ENCODE peak calls at places on chromosomes 1 and 21, in four cellular contexts. Y, U, A and C are unnamed samples.

GRCh38 chr21:41953831-41954653 is at the start of gene C2CD2:
- DNase-seq in Y (peak), U (peak), A (peak), C (peak)

GRCh38 chr1:51237714-51238403 is 1.8 kb downstream of the RNF11 start:
- DNase-seq in A (no peak), U (no peak), Y (no peak), C (no peak)

GRCh38 chr1:31663622-31664452 is 19.2 kb upstream of the PEF1 start:
- DNase-seq in U (peak), A (peak), Y (peak), C (peak)

GRCh38 chr1:56563568-56563967 is 15.8 kb downstream of the PLPP3 start:
- DNase-seq in Y (peak), U (no peak), A (no peak), C (no peak)

GRCh38 chr1:32249831-32250525 is 1.1 kb upstream of the LCK start:
- DNase-seq in U (no peak), Y (peak), A (no peak), C (no peak)

GRCh38 chr1:34263411-34263810 is 86.7 kb downstream of the C1orf94 start:
- DNase-seq in Y (no peak), U (no peak), A (no peak), C (no peak)

GRCh38 chr21:44836666-44837471 is 19.0 kb upstream of the SUMO3 start:
- DNase-seq in A (no peak), U (peak), Y (peak), C (no peak)

GRCh38 chr1:82464362-82464931 is 663.7 kb downstream of the ADGRL2 start:
- DNase-seq in A (no peak), Y (no peak), U (no peak), C (no peak)

GRCh38 chr1:220786337-220787068 is at the start of gene MTARC1:
- DNase-seq in A (peak), Y (peak), U (no peak), C (peak)

GRCh38 chr1:28507646-28508434 is 2.0 kb downstream of the RCC1 start:
- DNase-seq in U (no peak), Y (no peak), A (no peak), C (no peak)

GRCh38 chr1:110594466-110595076 is 11.6 kb downstream of the KCNA2 start:
- DNase-seq in A (no peak), U (no peak), Y (no peak), C (no peak)

GRCh38 chr1:35452086-35452485 is 105.1 kb downstream of the KIAA0319L start:
- DNase-seq in A (no peak), Y (no peak), U (no peak), C (no peak)
- TF ChIP-seq CHD2 in A (no peak), Y (no peak), U (no peak), C (no peak)

GRCh38 chr21:37631319-37632117 is 264.9 kb downstream of the DYRK1A start:
- DNase-seq in Y (no peak), U (no peak), A (peak), C (peak)

GRCh38 chr21:37639756-37640155 is 273.2 kb downstream of the DYRK1A start:
- DNase-seq in A (no peak), U (no peak), Y (no peak), C (no peak)

DNA sequence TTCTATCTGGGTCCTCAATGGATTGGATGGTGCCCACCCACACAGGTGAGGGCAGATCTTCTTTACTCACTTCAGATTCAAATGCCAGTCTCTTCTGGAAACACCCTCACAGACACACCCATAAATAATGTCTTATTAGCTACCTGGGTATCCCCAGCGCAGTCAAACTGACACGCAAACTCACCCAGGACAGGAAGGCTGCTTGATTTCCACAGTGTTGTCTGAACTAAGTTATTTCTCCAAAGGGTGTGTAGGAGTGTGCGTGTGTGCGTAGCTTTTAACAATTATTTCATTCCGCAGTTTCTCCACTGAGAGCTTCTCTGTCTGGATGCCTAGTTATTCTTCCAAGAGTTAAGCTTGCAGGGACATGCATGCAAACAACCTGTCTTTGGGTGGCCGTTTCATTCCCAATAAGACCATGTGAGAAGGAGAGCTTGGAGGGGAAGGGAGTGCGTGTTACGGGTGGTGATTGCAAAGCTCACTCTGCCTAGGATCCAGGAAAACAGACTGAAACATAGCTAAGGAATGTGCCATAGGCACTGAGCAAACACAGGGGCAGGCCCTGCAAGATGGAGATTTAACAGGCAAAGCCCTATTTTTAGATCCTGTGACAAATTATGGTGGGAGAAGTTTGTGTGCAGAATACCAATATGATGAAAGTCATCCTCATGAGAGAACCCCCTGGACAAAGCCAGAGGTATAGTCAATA is 269.7 kb downstream of the DYRK1A start:
- DNase-seq in A (no peak), Y (no peak), U (no peak), C (peak)
- H3K4me2 ChIP-seq in A (no peak), Y (no peak), U (no peak), C (peak)

GRCh38 chr1:14590781-14591180 is 7.7 kb upstream of the KAZN start:
- DNase-seq in U (peak), A (no peak), Y (no peak), C (no peak)
- TF ChIP-seq MAFK in U (no peak), A (no peak), Y (no peak), C (no peak)

DNA sequence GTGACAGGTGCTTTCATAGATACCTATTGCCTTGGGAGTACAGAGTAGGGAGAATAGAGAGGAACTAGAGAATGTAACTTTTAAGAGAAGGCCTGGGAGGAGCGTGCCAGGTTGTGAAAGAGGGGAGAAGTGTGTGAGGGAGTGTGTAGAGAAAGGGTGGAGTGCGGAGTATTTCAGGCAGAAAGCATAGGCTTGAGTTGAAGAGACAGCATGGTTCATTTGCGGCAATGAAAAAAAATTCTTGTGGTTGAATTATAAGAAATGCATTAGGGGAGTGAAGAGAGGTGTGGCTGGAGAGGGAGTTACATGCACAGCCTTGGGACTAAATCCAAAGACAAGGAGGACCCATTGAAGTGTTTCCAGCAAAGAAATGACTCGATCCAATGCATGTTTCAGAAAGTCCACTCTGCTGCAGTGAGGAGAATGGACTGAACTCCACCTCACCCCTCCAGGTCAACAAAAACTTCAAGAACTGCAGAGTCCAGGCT is 81.7 kb upstream of the ADAM30 start:
- DNase-seq in A (no peak), U (no peak), Y (no peak), C (no peak)
- TF ChIP-seq CHD2 in A (no peak), U (no peak), Y (no peak), C (no peak)

DNA sequence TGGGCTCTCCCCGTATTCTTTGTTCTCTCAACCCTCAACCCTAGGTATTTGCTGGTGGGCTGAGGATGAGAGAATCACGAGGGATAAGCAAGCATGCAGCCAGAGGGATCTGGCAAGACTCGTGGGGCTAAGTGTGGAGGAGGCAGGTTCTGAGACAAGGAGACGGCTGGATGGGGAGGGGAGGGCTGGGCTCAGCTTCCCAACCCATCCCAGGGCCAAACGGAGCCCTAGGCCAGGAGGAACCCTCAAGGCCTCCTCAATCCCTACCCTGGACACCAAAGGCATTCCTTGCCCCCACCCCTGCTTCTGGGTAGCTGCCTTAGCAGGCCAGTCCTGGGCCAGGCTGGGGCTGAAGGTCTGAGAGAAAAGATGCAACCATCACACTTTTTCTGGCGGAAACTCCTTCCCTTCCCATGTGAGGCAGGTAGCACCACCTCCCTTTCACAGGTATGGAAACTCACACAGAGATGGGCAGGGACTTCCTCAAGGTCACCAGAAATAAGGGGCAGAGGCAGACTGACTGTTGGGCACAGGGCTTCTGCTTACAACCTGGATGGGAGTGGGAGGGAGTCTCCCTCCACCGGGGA is 6.2 kb downstream of the MEF2D start:
- DNase-seq in A (no peak), U (no peak), Y (no peak), C (no peak)
- H3K4me2 ChIP-seq in A (no peak), U (no peak), Y (no peak), C (no peak)

DNA sequence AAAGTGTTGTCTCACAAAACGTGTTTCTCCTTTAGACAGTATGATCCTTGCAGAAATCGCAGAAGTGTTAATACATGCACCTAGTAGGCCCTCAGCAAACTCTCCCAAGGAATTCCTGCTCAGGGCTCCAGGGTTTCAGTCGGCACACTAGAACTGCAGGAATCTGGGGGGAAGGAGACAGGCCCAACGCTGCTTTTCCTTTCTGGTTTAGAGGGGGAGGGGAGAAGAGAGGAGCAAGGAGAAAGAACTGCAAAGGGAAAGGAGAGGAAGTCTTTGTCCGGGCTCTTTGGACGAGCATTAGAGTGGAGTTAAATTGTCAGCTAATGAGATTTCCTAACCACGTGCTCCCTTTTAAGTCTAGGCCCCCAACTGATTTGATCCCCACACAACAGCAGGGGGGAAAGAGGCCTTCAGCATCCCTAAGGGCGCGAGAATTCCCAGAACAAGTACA is 103.7 kb upstream of the SOD1 start:
- DNase-seq in A (peak), Y (no peak), U (no peak), C (no peak)
- TF ChIP-seq MAFK in A (no peak), Y (no peak), U (no peak), C (no peak)

DNA sequence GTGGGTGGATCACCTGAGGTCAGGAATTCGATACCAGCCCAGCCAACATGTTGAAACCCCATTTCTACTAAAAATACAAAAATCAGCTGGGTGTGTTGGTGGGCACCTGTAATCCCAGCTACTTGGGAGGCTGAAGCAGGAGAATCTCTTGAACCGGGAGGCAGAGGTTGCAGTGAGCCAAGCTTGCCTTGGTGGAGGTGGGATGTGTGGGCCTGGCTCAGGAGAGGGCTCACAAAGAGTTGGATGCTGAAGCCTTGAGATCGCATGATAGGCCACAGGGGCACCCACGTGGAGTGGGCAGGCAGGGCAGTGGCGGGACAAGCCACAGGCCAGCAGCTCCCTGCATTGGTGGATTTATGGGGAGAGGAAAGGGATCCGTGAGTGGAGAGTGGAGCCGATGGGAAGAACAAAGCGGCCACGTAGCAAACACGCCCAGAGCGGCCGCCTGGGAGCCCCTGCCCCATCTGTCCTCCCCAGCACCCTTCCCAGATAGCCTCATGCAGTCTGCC is 4.4 kb downstream of the THAP3 start:
- DNase-seq in A (no peak), Y (no peak), U (no peak), C (no peak)
- TF ChIP-seq CHD2 in A (no peak), Y (no peak), U (no peak), C (no peak)

GRCh38 chr1:7781923-7782495 is 2.1 kb upstream of the PER3 start:
- DNase-seq in Y (no peak), A (no peak), U (no peak), C (no peak)
- H3K4me2 ChIP-seq in Y (no peak), A (no peak), U (no peak), C (no peak)